ENCODE peak calls at places on chromosomes 16 and 17, in seven cellular contexts. F, D, O, G, A, K and P are unnamed samples.

GRCh38 chr17:82324566-82325285 is 7.3 kb upstream of the CD7 start:
- DNase-seq in O (peak; percentile 39), A (no peak), F (no peak), D (no peak), G (no peak), K (no peak), P (no peak)

GRCh38 chr16:67013238-67013822 is 15.6 kb upstream of the CBFB start:
- DNase-seq in F (no peak), G (no peak), D (no peak), K (no peak), A (no peak), O (no peak), P (no peak)

GRCh38 chr17:72427761-72428109 is 306.9 kb downstream of the SOX9 start:
- DNase-seq in G (no peak), K (no peak), F (no peak), D (no peak), O (no peak), A (no peak), P (no peak)

GRCh38 chr17:50355701-50356341 is 9.9 kb downstream of the XYLT2 start:
- DNase-seq in D (no peak), K (no peak), O (peak; percentile 38), G (peak; percentile 19), F (no peak), A (no peak), P (no peak)

GRCh38 chr16:8905168-8905762 is 23.1 kb downstream of the LITAFD start:
- DNase-seq in A (peak; percentile 75), G (no peak), K (peak; percentile 66), F (peak; percentile 56), O (peak; percentile 30), D (peak; percentile 16), P (no peak)

GRCh38 chr17:67020293-67020766 is 24.0 kb upstream of the CACNG1 start:
- DNase-seq in F (no peak), D (no peak), K (no peak), A (no peak), G (no peak), O (no peak), P (no peak)

GRCh38 chr17:67013891-67014290 is 30.5 kb upstream of the CACNG1 start:
- DNase-seq in F (no peak), D (no peak), A (no peak), K (no peak), G (no peak), O (no peak), P (no peak)

GRCh38 chr17:6666077-6666521 is 14.5 kb downstream of the C17orf100 start:
- DNase-seq in D (peak; percentile 52), A (peak; percentile 92), K (peak; percentile 90), O (peak; percentile 89), G (peak; percentile 81), F (peak; percentile 61), P (peak; percentile 60)

GRCh38 chr17:68600123-68600880 is 865 bp downstream of the FAM20A start:
- DNase-seq in O (peak; percentile 46), A (no peak), G (no peak), D (no peak), F (no peak), K (no peak), P (peak; percentile 56)

GRCh38 chr16:87757841-87758426 is 7.9 kb downstream of the KLHDC4 start:
- DNase-seq in G (no peak), K (no peak), A (no peak), F (no peak), O (peak; percentile 80), D (no peak), P (no peak)

GRCh38 chr17:2181206-2181983 is 122.2 kb downstream of the SMG6 start:
- DNase-seq in D (no peak), A (peak; percentile 94), O (no peak), K (peak; percentile 96), F (no peak), G (peak; percentile 87), P (peak; percentile 76)

GRCh38 chr17:82722341-82723013 is 6.0 kb downstream of the FN3KRP start:
- DNase-seq in G (no peak), O (no peak), F (no peak), A (no peak), K (no peak), D (no peak), P (no peak)

GRCh38 chr17:50181155-50181554 is 15.3 kb downstream of the SGCA start:
- DNase-seq in K (no peak), G (no peak), A (no peak), D (no peak), O (no peak), F (no peak), P (no peak)

GRCh38 chr17:51857052-51857593 is 301.4 kb downstream of the CA10 start:
- DNase-seq in A (no peak), O (no peak), F (no peak), K (no peak), D (no peak), G (no peak), P (no peak)

GRCh38 chr17:3659541-3660111 is 8.8 kb downstream of the TAX1BP3 start:
- DNase-seq in F (no peak), O (peak; percentile 76), A (peak; percentile 91), G (peak; percentile 93), D (no peak), K (peak; percentile 87), P (peak; percentile 66)

GRCh38 chr17:74012465-74012864 is 191.0 kb upstream of the RPL38 start:
- DNase-seq in D (no peak), O (no peak), K (no peak), G (no peak), A (no peak), F (no peak), P (no peak)

GRCh38 chr16:67170168-67170947 is at the start of gene NOL3:
- DNase-seq in F (no peak), O (peak; percentile 74), G (peak; percentile 92), D (no peak), K (peak; percentile 86), A (peak; percentile 82), P (peak; percentile 90)

GRCh38 chr17:82548681-82549303 is 29.3 kb downstream of the FOXK2 start:
- DNase-seq in D (no peak), G (peak; percentile 60), K (peak; percentile 23), O (peak; percentile 26), F (no peak), A (peak; percentile 28), P (peak; percentile 43)

GRCh38 chr17:55735784-55736405 is 13.2 kb upstream of the TMEM100 start:
- DNase-seq in A (peak; percentile 85), F (peak; percentile 65), G (peak; percentile 45), K (peak; percentile 75), O (peak; percentile 67), D (no peak), P (no peak)

GRCh38 chr16:58422809-58423208 is 30.5 kb downstream of the GINS3 start:
- DNase-seq in G (no peak), K (peak; percentile 26), F (no peak), O (no peak), A (peak; percentile 4), D (no peak), P (peak; percentile 46)

GRCh38 chr17:35947156-35947585 is 3.7 kb upstream of the LYZL6 start:
- DNase-seq in K (peak; percentile 52), A (peak; percentile 65), G (peak; percentile 36), O (peak; percentile 59), F (peak; percentile 55), D (no peak), P (no peak)

GRCh38 chr17:18026408-18026776 is 12.6 kb downstream of the ATPAF2 start:
- DNase-seq in F (no peak), A (peak; percentile 79), K (peak; percentile 81), O (peak; percentile 66), D (no peak), G (no peak), P (peak; percentile 56)
- TF ChIP-seq CTCF in F (no peak), A (no peak), K (peak; percentile 1), O (peak; percentile 10), D (no peak), G (no peak), P (no peak)

GRCh38 chr17:62912363-62912762 is 53.7 kb upstream of the TANC2 start:
- DNase-seq in A (no peak), F (no peak), D (no peak), O (no peak), G (no peak), K (no peak), P (no peak)

GRCh38 chr17:62910277-62910676 is 55.8 kb upstream of the TANC2 start:
- DNase-seq in D (no peak), F (no peak), O (no peak), K (no peak), G (no peak), A (no peak), P (no peak)

GRCh38 chr17:62913971-62914370 is 52.1 kb upstream of the TANC2 start:
- DNase-seq in O (no peak), F (no peak), A (no peak), K (no peak), D (no peak), G (no peak), P (no peak)

GRCh38 chr17:62907961-62908360 is 58.1 kb upstream of the TANC2 start:
- DNase-seq in G (no peak), F (no peak), K (no peak), D (no peak), O (no peak), A (no peak), P (no peak)

GRCh38 chr17:62911106-62911505 is 54.9 kb upstream of the TANC2 start:
- DNase-seq in F (no peak), G (no peak), D (no peak), O (no peak), K (no peak), A (no peak), P (no peak)
- H3K4me3 ChIP-seq in F (no peak overlapping the region), G (no peak overlapping the region), D (no peak overlapping the region), O (no peak overlapping the region), K (no peak overlapping the region), A (no peak overlapping the region), P (no peak overlapping the region)

DNA sequence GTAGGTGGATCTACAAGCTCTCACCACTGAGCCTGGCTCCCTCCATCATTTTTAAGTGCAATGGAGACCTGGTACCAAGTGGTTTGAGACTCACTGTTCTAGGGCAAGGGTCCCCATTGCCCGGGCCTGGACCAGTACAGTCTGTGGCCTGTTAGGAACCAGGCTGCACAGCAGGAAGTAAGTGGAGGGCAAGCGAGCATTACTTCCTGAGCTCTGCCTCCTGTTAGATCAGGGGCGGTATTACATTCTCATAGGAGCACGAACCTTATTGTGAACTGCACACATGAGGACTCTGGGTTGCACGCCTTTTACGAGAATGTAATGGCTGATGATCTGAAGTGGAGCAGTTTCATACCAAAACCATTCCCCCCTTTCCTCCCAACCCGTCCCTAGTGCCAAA is 6.8 kb upstream of the ZNF594 start:
- DNase-seq in A (no peak), F (peak; percentile 82), G (no peak), D (no peak), K (no peak), O (no peak), P (no peak)
- TF ChIP-seq CTCF in A (no peak), F (no peak), G (no peak), D (no peak), K (no peak), O (no peak), P (no peak)

GRCh38 chr16:71852561-71852960 is 6.8 kb downstream of the ATXN1L start:
- DNase-seq in K (no peak), A (no peak), D (no peak), F (no peak), G (no peak), O (no peak), P (no peak)

GRCh38 chr16:71853413-71853812 is 7.6 kb downstream of the ATXN1L start:
- DNase-seq in G (no peak), F (peak; percentile 87), A (no peak), D (no peak), O (no peak), K (no peak), P (no peak)

GRCh38 chr16:71852146-71852545 is 6.4 kb downstream of the ATXN1L start:
- DNase-seq in D (no peak), G (no peak), K (no peak), F (no peak), O (no peak), A (no peak), P (no peak)

GRCh38 chr16:71854369-71854948 is 8.7 kb downstream of the ATXN1L start:
- DNase-seq in O (peak; percentile 17), F (no peak), A (no peak), K (no peak), D (no peak), G (no peak), P (no peak)

GRCh38 chr16:71851726-71852125 is 6.0 kb downstream of the ATXN1L start:
- DNase-seq in F (no peak), D (no peak), A (no peak), G (no peak), O (no peak), K (no peak), P (no peak)
- H3K4me3 ChIP-seq in F (no peak overlapping the region), D (no peak overlapping the region), A (no peak overlapping the region), G (no peak overlapping the region), O (no peak overlapping the region), K (no peak overlapping the region), P (no peak overlapping the region)